ENCODE peak calls at places on chromosomes 7 and 10, in eight cellular contexts. W is kidney, S is HCT116, F is HepG2, D is heart right ventricle, C is iPS DF 6.9, I is adrenal gland, O is body of pancreas. K is an unnamed sample.

GRCh38 chr7:81025360-81025759 is 106.5 kb upstream of the SEMA3C start:
- DNase-seq in I (no peak), O (no peak), C (no peak), D (no peak), S (no peak), F (no peak), W (no peak), K (no peak)

GRCh38 chr10:132162021-132162531 is 24.7 kb upstream of the DPYSL4 start:
- DNase-seq in F (no peak), O (no peak), D (no peak), W (no peak), C (no peak), I (no peak), S (no peak), K (no peak)

GRCh38 chr7:4667776-4668509 is 14.2 kb upstream of the FOXK1 start:
- DNase-seq in C (no peak), F (no peak), W (peak; percentile 40), S (no peak), D (no peak), I (no peak), O (no peak), K (peak; percentile 3)

GRCh38 chr7:2956526-2957368 is 86.9 kb downstream of the CARD11 start:
- DNase-seq in O (no peak), D (no peak), C (no peak), W (no peak), I (peak; percentile 49), F (no peak), S (peak; percentile 15), K (no peak)

GRCh38 chr10:73641272-73642060 is at the start of gene MYOZ1:
- DNase-seq in O (no peak), S (no peak), D (no peak), C (no peak), W (no peak), I (no peak), F (no peak), K (peak; percentile 18)

GRCh38 chr7:106774768-106775551 is 90.1 kb upstream of the PIK3CG start:
- DNase-seq in W (no peak), S (peak; percentile 84), O (no peak), C (no peak), D (no peak), I (no peak), F (no peak), K (peak; percentile 38)

GRCh38 chr10:649798-650690 is 39.4 kb downstream of the DIP2C start:
- DNase-seq in I (no peak), S (no peak), O (peak; percentile 84), W (peak; percentile 80), F (peak; percentile 93), D (no peak), C (no peak), K (no peak)

GRCh38 chr10:75884808-75885207 is 453.4 kb downstream of the LRMDA start:
- DNase-seq in F (no peak), W (no peak), S (no peak), D (no peak), O (no peak), C (no peak), I (no peak), K (no peak)

GRCh38 chr10:72242675-72243074 is 26.6 kb upstream of the ASCC1 start:
- DNase-seq in C (no peak), W (peak; percentile 80), F (no peak), D (peak; percentile 50), I (peak; percentile 72), O (peak; percentile 49), S (no peak), K (peak; percentile 31)

GRCh38 chr7:115561341-115562110 is 469.0 kb downstream of the TFEC start:
- DNase-seq in O (no peak), I (no peak), D (no peak), F (no peak), W (no peak), S (no peak), C (no peak), K (no peak)

GRCh38 chr7:37153376-37153775 is 295.3 kb downstream of the ELMO1 start:
- DNase-seq in C (no peak), F (no peak), O (no peak), W (no peak), D (no peak), S (no peak), I (no peak), K (no peak)

GRCh38 chr10:48608279-48608681 is 3.4 kb upstream of the ARHGAP22 start:
- DNase-seq in C (peak; percentile 68), F (peak; percentile 6), D (no peak), W (no peak), O (peak; percentile 44), S (peak; percentile 34), I (peak; percentile 32), K (peak; percentile 89)

GRCh38 chr7:24472093-24472492 is 101.2 kb upstream of the PALS2 start:
- DNase-seq in O (no peak), D (no peak), W (no peak), I (no peak), F (no peak), S (no peak), C (no peak), K (no peak)

GRCh38 chr10:51696251-51696650 is 3.1 kb downstream of the CSTF2T start:
- DNase-seq in S (no peak), D (no peak), W (no peak), C (no peak), F (no peak), O (no peak), I (no peak), K (no peak)

GRCh38 chr10:97684866-97685394 is 2.1 kb downstream of the AVPI1 start:
- DNase-seq in I (no peak), C (no peak), O (no peak), D (no peak), S (no peak), W (no peak), F (peak; percentile 92), K (no peak)
- H3K4me3 ChIP-seq in I (peak overlapping the region; percentile 65), C (no peak overlapping the region), O (no peak overlapping the region), D (no peak overlapping the region), S (peak overlapping the region; percentile 90), W (peak overlapping the region; percentile 82), F (peak overlapping the region; percentile 97), K (peak overlapping the region; percentile 82)

DNA sequence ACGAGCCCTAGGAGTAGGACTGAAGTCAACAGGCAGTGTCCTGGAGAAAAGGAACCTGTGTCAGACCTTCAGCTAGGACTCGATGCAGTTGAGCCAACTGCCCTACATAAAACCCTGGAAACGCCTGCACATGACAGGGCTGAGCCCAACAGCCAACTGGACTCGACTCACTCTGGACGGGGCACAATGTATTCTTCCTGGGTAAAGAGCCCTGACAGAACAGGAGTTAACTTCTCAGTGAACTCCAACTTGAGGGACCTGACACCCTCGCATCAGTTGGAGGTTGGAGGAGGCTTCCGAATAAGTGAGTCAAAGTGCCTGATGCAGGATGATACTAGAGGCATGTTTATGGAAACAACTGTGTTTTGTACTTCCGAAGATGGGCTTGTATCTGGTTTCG is 93.5 kb downstream of the KMT2E start:
- DNase-seq in O (no peak), I (no peak), D (no peak), S (no peak), C (no peak), W (no peak), F (no peak), K (no peak)
- H3K36me3 ChIP-seq in O (peaks cover 60% of the 10 kb centered on the region), I (no peaks in the 10 kb centered on the region), D (peaks cover 7% of the 10 kb centered on the region), S (peaks cover 43% of the 10 kb centered on the region), C (peaks cover 18% of the 10 kb centered on the region), W (peaks cover 51% of the 10 kb centered on the region), F (peaks cover 81% of the 10 kb centered on the region), K (peaks cover 44% of the 10 kb centered on the region)

GRCh38 chr10:117266812-117267211 is 25.9 kb downstream of the SLC18A2 start:
- DNase-seq in D (no peak), S (no peak), I (no peak), O (no peak), F (no peak), C (no peak), W (no peak), K (no peak)
- H3K27ac ChIP-seq in D (no peak overlapping the region), S (no peak overlapping the region), I (no peak overlapping the region), O (no peak overlapping the region), F (no peak overlapping the region), C (no peak overlapping the region), W (no peak overlapping the region), K (no peak overlapping the region)

DNA sequence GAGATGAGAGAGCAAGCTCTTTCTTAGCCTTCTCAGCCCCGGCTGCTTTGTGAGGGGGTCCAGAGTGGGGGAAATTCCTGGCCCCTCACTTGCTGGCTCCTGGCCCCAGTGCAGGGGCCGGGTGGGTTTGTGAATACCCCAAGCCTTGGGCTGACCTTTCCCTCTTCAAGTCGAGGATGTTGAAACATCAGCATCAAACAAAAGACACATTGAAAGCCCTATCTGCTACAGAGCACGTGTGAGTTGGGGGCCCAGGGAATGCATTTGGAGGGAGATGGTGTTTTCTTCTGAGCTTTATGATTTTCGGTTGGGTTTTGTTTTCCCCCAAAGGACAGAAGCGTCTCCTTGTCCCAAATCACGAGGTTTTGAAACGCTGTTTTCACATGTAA is 2.8 kb downstream of the ZMIZ1 start:
- DNase-seq in O (no peak), F (peak; percentile 81), S (no peak), W (no peak), C (no peak), D (no peak), I (no peak), K (peak; percentile 39)
- H3K4me3 ChIP-seq in O (peak overlapping the region; percentile 71), F (peak overlapping the region; percentile 98), S (no peak overlapping the region), W (peak overlapping the region; percentile 83), C (peak overlapping the region; percentile 87), D (no peak overlapping the region), I (peak overlapping the region; percentile 99), K (peak overlapping the region; percentile 90)

DNA sequence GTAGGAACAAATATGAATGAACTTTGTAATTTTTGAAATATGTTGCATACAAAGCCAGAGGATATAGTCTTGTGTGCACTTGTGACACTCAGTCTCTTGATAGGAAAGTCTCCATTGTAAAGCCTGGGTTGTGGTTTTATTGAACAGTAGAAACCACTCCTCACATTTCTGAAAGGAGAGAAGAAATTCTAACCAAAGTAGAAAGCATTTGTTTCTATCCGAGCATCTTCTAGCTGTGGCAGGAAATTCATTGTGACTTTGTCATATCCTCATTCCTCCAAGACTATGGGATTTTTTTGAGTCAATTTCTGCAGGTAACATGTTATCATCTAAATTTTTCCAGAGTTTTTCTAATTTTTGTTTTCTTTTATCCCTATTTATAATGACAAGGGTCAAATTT is 55.5 kb upstream of the NCF1 start:
- DNase-seq in S (no peak), D (no peak), I (no peak), F (no peak), C (no peak), W (no peak), O (no peak), K (no peak)
- H3K36me3 ChIP-seq in S (peaks cover 27% of the 10 kb centered on the region), D (no peaks in the 10 kb centered on the region), I (no peaks in the 10 kb centered on the region), F (peaks cover 66% of the 10 kb centered on the region), C (peaks cover 4% of the 10 kb centered on the region), W (peaks cover 15% of the 10 kb centered on the region), O (peaks cover 13% of the 10 kb centered on the region), K (peaks cover 35% of the 10 kb centered on the region)

DNA sequence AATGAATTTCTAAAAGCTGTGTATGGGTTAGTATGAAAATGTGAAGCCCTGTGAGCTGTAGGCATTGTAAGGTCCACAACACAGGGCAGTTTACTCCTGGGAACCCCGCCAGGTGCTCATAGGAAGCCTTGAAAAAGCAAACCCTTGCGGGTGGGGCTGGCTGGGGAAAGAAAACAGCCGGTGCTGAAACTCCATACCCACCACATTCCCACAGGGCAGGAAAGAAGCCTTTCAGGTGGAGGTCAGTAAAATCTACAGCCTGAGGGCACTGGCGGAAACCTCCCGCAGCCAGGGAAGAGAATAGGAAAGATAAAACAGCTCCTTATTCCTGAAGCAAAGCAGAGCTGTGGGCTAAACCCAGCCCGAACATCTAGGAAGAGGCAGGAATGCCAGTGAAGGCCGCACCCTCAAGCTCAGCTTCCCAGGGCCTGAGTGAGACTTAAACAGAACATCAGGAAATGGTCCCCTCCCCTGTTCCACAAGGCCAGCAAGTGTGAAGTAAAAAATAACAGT is 34.7 kb downstream of the PODXL start:
- DNase-seq in I (peak; percentile 75), D (peak; percentile 56), W (peak; percentile 78), S (no peak), F (no peak), O (peak; percentile 97), C (no peak), K (peak; percentile 65)
- H3K27ac ChIP-seq in I (no peak overlapping the region), D (peak overlapping the region; percentile 84), W (peak overlapping the region; percentile 53), S (peak overlapping the region; percentile 66), F (no peak overlapping the region), O (peak overlapping the region; percentile 77), C (no peak overlapping the region), K (peak overlapping the region; percentile 68)